ENCODE peak calls at places on chromosomes 2 and 18, in nine cellular contexts. One of them, this sample, is unnamed.

GRCh38 chr2:173555833-173556232 is 201.2 kb downstream of the CDCA7 start:
- DNase-seq in colonic mucosa: no peak
- DNase-seq in cardiac muscle cell: peak; percentile 24
- DNase-seq in OCI-LY7: no peak
- DNase-seq in H1: no peak
- DNase-seq in lung: no peak
- DNase-seq in ascending aorta: no peak
- DNase-seq in astrocyte: peak; percentile 22
- DNase-seq in spleen: no peak
- DNase-seq in this sample: no peak

GRCh38 chr18:32422185-32422584 is 48.5 kb downstream of the GAREM1 start:
- DNase-seq in colonic mucosa: no peak
- DNase-seq in cardiac muscle cell: no peak
- DNase-seq in OCI-LY7: no peak
- DNase-seq in H1: no peak
- DNase-seq in lung: no peak
- DNase-seq in ascending aorta: no peak
- DNase-seq in astrocyte: no peak
- DNase-seq in spleen: no peak
- DNase-seq in this sample: no peak

GRCh38 chr2:16722677-16723076 is 57.0 kb upstream of the CYRIA start:
- DNase-seq in colonic mucosa: no peak
- DNase-seq in cardiac muscle cell: no peak
- DNase-seq in OCI-LY7: no peak
- DNase-seq in H1: peak; percentile 58
- DNase-seq in lung: no peak
- DNase-seq in ascending aorta: no peak
- DNase-seq in astrocyte: no peak
- DNase-seq in spleen: no peak
- DNase-seq in this sample: no peak

GRCh38 chr2:197498937-197499593 is 575 bp downstream of the HSPD1 start:
- DNase-seq in colonic mucosa: peak; percentile 67
- DNase-seq in cardiac muscle cell: peak; percentile 84
- DNase-seq in OCI-LY7: peak; percentile 84
- DNase-seq in H1: no peak
- DNase-seq in lung: peak; percentile 64
- DNase-seq in ascending aorta: peak; percentile 81
- DNase-seq in astrocyte: peak; percentile 35
- DNase-seq in spleen: peak; percentile 93
- DNase-seq in this sample: peak; percentile 34

GRCh38 chr2:1743396-1744150 is 742 bp downstream of the PXDN start:
- DNase-seq in colonic mucosa: no peak
- DNase-seq in cardiac muscle cell: peak; percentile 62
- DNase-seq in OCI-LY7: no peak
- DNase-seq in H1: no peak
- DNase-seq in lung: peak; percentile 29
- DNase-seq in ascending aorta: peak; percentile 70
- DNase-seq in astrocyte: peak; percentile 50
- DNase-seq in spleen: peak; percentile 69
- DNase-seq in this sample: peak; percentile 31

GRCh38 chr2:198356157-198356556 is 551.8 kb downstream of the PLCL1 start:
- DNase-seq in colonic mucosa: no peak
- DNase-seq in cardiac muscle cell: no peak
- DNase-seq in OCI-LY7: no peak
- DNase-seq in H1: no peak
- DNase-seq in lung: no peak
- DNase-seq in ascending aorta: no peak
- DNase-seq in astrocyte: no peak
- DNase-seq in spleen: no peak
- DNase-seq in this sample: no peak

GRCh38 chr2:144217853-144218633 is 301.9 kb downstream of the ZEB2 start:
- DNase-seq in colonic mucosa: no peak
- DNase-seq in cardiac muscle cell: no peak
- DNase-seq in OCI-LY7: no peak
- DNase-seq in H1: no peak
- DNase-seq in lung: no peak
- DNase-seq in ascending aorta: no peak
- DNase-seq in astrocyte: peak; percentile 10
- DNase-seq in spleen: no peak
- DNase-seq in this sample: no peak

GRCh38 chr2:10359731-10360329 is 57.1 kb downstream of the HPCAL1 start:
- DNase-seq in colonic mucosa: no peak
- DNase-seq in cardiac muscle cell: no peak
- DNase-seq in OCI-LY7: no peak
- DNase-seq in H1: no peak
- DNase-seq in lung: no peak
- DNase-seq in ascending aorta: no peak
- DNase-seq in astrocyte: no peak
- DNase-seq in spleen: no peak
- DNase-seq in this sample: no peak

GRCh38 chr2:227388537-227389011 is 825 bp upstream of the SCYGR1 start:
- DNase-seq in colonic mucosa: no peak
- DNase-seq in cardiac muscle cell: no peak
- DNase-seq in OCI-LY7: no peak
- DNase-seq in H1: no peak
- DNase-seq in lung: no peak
- DNase-seq in ascending aorta: peak; percentile 15
- DNase-seq in astrocyte: peak; percentile 94
- DNase-seq in spleen: no peak
- DNase-seq in this sample: peak; percentile 71

GRCh38 chr2:40363631-40364030 is 88.3 kb downstream of the SLC8A1 start:
- DNase-seq in colonic mucosa: no peak
- DNase-seq in cardiac muscle cell: no peak
- DNase-seq in OCI-LY7: peak; percentile 82
- DNase-seq in H1: no peak
- DNase-seq in lung: no peak
- DNase-seq in ascending aorta: no peak
- DNase-seq in astrocyte: peak; percentile 83
- DNase-seq in spleen: no peak
- DNase-seq in this sample: no peak

GRCh38 chr2:46954951-46955571 is 39.5 kb upstream of the MCFD2 start:
- DNase-seq in colonic mucosa: peak; percentile 36
- DNase-seq in cardiac muscle cell: no peak
- DNase-seq in OCI-LY7: no peak
- DNase-seq in H1: no peak
- DNase-seq in lung: peak; percentile 66
- DNase-seq in ascending aorta: peak; percentile 93
- DNase-seq in astrocyte: peak; percentile 95
- DNase-seq in spleen: no peak
- DNase-seq in this sample: peak; percentile 54

GRCh38 chr2:118166242-118166641 is 78.0 kb downstream of the INSIG2 start:
- DNase-seq in colonic mucosa: no peak
- DNase-seq in cardiac muscle cell: no peak
- DNase-seq in OCI-LY7: no peak
- DNase-seq in H1: no peak
- DNase-seq in lung: no peak
- DNase-seq in ascending aorta: no peak
- DNase-seq in astrocyte: no peak
- DNase-seq in spleen: no peak
- DNase-seq in this sample: no peak

DNA sequence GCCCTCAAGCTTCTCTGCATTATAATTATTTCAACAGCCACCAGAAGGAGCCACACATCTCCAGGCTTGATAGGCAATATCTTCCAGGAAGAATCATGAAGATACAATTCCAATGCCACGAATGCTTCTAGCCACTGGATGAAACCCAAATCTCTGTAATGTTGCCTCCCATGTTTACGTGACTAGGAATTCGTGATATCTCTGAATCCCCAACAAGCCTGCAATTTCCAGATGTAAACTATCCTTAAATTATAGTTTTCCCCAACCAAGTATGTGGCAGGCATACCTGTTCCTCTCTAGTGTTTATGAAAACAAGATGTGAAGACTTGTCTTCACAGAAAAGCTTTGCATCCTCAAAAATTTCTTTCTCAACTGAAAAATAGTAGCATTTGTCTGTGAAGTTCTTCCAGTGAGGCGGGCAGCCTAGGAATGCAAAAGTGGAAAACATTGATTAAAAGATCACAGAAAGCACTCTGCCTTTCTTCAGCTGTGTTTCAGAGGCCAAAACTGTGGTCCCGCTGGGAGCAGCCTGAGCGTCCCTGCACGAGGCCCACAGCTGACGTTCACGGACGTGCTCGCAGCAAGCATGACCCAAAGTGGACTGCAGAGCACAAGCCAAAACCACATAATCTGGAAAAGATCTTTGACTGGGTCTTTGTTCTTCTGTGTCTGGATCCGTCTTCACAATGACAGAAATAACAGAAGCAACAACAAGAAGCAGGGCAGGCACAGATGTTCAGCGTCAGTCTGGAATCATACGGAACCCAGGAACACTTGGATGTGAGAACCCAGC is 65.1 kb upstream of the THOC1 start:
- DNase-seq in colonic mucosa: no peak
- DNase-seq in cardiac muscle cell: no peak
- DNase-seq in OCI-LY7: no peak
- DNase-seq in H1: no peak
- DNase-seq in lung: no peak
- DNase-seq in ascending aorta: no peak
- DNase-seq in astrocyte: peak; percentile 15
- DNase-seq in spleen: no peak
- DNase-seq in this sample: no peak
- H3K27ac ChIP-seq in colonic mucosa: no peak overlapping the region
- H3K27ac ChIP-seq in cardiac muscle cell: peak overlapping the region; percentile 30
- H3K27ac ChIP-seq in OCI-LY7: no peak overlapping the region
- H3K27ac ChIP-seq in H1: no peak overlapping the region
- H3K27ac ChIP-seq in lung: no peak overlapping the region
- H3K27ac ChIP-seq in ascending aorta: no peak overlapping the region
- H3K27ac ChIP-seq in astrocyte: no peak overlapping the region
- H3K27ac ChIP-seq in spleen: no peak overlapping the region
- H3K27ac ChIP-seq in this sample: no peak overlapping the region

GRCh38 chr2:176155341-176156044 is 1.6 kb upstream of the HOXD3 start:
- DNase-seq in colonic mucosa: no peak
- DNase-seq in cardiac muscle cell: no peak
- DNase-seq in OCI-LY7: no peak
- DNase-seq in H1: no peak
- DNase-seq in lung: no peak
- DNase-seq in ascending aorta: peak; percentile 25
- DNase-seq in astrocyte: no peak
- DNase-seq in spleen: no peak
- DNase-seq in this sample: no peak
- TF ChIP-seq CTCF in colonic mucosa: no peak
- TF ChIP-seq CTCF in cardiac muscle cell: no peak
- TF ChIP-seq CTCF in OCI-LY7: no peak
- TF ChIP-seq CTCF in H1: no peak
- TF ChIP-seq CTCF in lung: no peak
- TF ChIP-seq CTCF in ascending aorta: no peak
- TF ChIP-seq CTCF in astrocyte: no peak
- TF ChIP-seq CTCF in spleen: no peak
- TF ChIP-seq CTCF in this sample: no peak

DNA sequence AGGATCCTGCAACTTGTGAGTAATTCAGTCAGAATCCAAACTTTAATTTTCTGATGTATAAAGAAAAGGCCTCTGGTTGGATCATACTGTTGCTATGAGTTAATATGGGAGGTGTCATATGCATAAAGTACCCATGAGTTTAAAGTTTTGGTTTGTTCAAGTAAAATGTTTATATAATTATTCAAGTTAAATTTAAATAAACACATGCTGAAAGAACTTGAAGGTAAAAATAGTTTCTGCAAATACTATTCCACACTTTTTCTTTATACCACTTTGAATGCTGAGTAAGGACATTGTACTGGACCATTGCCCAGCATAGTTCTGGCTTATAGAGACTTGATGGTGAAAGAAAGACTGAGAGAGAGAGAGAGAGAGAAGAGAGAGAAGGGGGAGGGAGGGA is 30.7 kb downstream of the PKP4 start:
- DNase-seq in colonic mucosa: no peak
- DNase-seq in cardiac muscle cell: no peak
- DNase-seq in OCI-LY7: no peak
- DNase-seq in H1: no peak
- DNase-seq in lung: no peak
- DNase-seq in ascending aorta: no peak
- DNase-seq in astrocyte: peak; percentile 72
- DNase-seq in spleen: no peak
- DNase-seq in this sample: no peak
- H3K27ac ChIP-seq in colonic mucosa: no peak overlapping the region
- H3K27ac ChIP-seq in cardiac muscle cell: no peak overlapping the region
- H3K27ac ChIP-seq in OCI-LY7: no peak overlapping the region
- H3K27ac ChIP-seq in H1: no peak overlapping the region
- H3K27ac ChIP-seq in lung: no peak overlapping the region
- H3K27ac ChIP-seq in ascending aorta: no peak overlapping the region
- H3K27ac ChIP-seq in astrocyte: peak overlapping the region; percentile 48
- H3K27ac ChIP-seq in spleen: no peak overlapping the region
- H3K27ac ChIP-seq in this sample: no peak overlapping the region

DNA sequence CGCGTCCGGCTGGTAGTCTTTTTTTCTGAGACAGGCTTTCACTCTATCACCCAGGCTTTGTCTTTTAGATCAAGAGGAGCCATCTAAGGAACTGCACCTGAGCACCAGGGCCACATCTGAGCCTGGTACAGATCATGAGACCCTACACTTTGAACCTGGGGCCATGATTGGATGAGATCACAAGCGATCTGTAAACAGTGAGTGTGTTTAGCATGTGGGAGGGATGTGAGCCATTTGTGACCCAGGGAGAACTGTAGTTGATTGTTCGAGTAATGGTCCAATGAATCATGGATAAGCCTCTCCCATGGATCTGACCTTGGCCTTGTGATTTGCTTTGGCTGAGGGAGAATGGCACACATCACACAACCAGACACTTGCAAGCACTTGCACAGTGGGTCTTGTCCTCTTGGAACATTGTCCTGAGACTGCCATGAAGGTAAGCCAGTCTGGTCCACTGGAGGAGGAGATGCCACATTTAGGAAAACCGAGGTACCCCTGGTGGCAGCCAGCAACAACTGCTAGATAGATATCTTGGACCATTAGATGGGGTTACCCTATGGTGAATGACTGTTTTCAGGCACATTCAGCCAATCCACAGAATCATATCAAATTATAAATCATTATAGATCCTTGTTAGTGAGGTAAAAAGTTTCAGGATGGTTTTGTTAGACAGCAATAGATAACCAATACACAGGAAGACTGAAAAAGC is 19.5 kb upstream of the DTNB start:
- DNase-seq in colonic mucosa: no peak
- DNase-seq in cardiac muscle cell: no peak
- DNase-seq in OCI-LY7: no peak
- DNase-seq in H1: no peak
- DNase-seq in lung: no peak
- DNase-seq in ascending aorta: no peak
- DNase-seq in astrocyte: no peak
- DNase-seq in spleen: no peak
- DNase-seq in this sample: no peak
- TF ChIP-seq CTCF in colonic mucosa: no peak
- TF ChIP-seq CTCF in cardiac muscle cell: no peak
- TF ChIP-seq CTCF in OCI-LY7: no peak
- TF ChIP-seq CTCF in H1: peak; percentile 21
- TF ChIP-seq CTCF in lung: no peak
- TF ChIP-seq CTCF in ascending aorta: no peak
- TF ChIP-seq CTCF in astrocyte: no peak
- TF ChIP-seq CTCF in spleen: no peak
- TF ChIP-seq CTCF in this sample: no peak

GRCh38 chr18:40338284-40338683 is 1616.8 kb upstream of the PIK3C3 start:
- DNase-seq in colonic mucosa: no peak
- DNase-seq in cardiac muscle cell: no peak
- DNase-seq in OCI-LY7: no peak
- DNase-seq in H1: no peak
- DNase-seq in lung: no peak
- DNase-seq in ascending aorta: no peak
- DNase-seq in astrocyte: no peak
- DNase-seq in spleen: no peak
- DNase-seq in this sample: no peak
- H3K27ac ChIP-seq in colonic mucosa: no peak overlapping the region
- H3K27ac ChIP-seq in cardiac muscle cell: no peak overlapping the region
- H3K27ac ChIP-seq in OCI-LY7: no peak overlapping the region
- H3K27ac ChIP-seq in H1: no peak overlapping the region
- H3K27ac ChIP-seq in lung: no peak overlapping the region
- H3K27ac ChIP-seq in ascending aorta: no peak overlapping the region
- H3K27ac ChIP-seq in astrocyte: no peak overlapping the region
- H3K27ac ChIP-seq in spleen: no peak overlapping the region
- H3K27ac ChIP-seq in this sample: no peak overlapping the region

GRCh38 chr18:76604642-76605240 is 109.7 kb upstream of the ZNF516 start:
- DNase-seq in colonic mucosa: no peak
- DNase-seq in cardiac muscle cell: no peak
- DNase-seq in OCI-LY7: no peak
- DNase-seq in H1: no peak
- DNase-seq in lung: no peak
- DNase-seq in ascending aorta: no peak
- DNase-seq in astrocyte: no peak
- DNase-seq in spleen: no peak
- DNase-seq in this sample: no peak
- TF ChIP-seq CTCF in colonic mucosa: no peak
- TF ChIP-seq CTCF in cardiac muscle cell: no peak
- TF ChIP-seq CTCF in OCI-LY7: no peak
- TF ChIP-seq CTCF in H1: no peak
- TF ChIP-seq CTCF in lung: no peak
- TF ChIP-seq CTCF in ascending aorta: no peak
- TF ChIP-seq CTCF in astrocyte: no peak
- TF ChIP-seq CTCF in spleen: no peak
- TF ChIP-seq CTCF in this sample: no peak